ENCODE peak calls at places on chromosomes 16 and 17, in eight cellular contexts. N is adipocyte, C is stomach, P is NCI-H446 treated with DMSO at 0.1 percent for 48 hours, M is T-helper 2 cell, Y is GM20000, J is head of caudate nucleus, A is HFFc6. Z is an unnamed sample.

GRCh38 chr17:73643012-73643845 is 1.0 kb downstream of the SDK2 start:
- DNase-seq in N (no peak), C (peak), P (no peak), M (no peak), Y (peak), J (peak), A (no peak), Z (peak)

GRCh38 chr16:71406316-71406715 is 35.5 kb downstream of the TLE7 start:
- DNase-seq in N (no peak), C (no peak), P (no peak), M (no peak), Y (no peak), J (no peak), A (no peak), Z (no peak)

GRCh38 chr17:68296217-68297140 is 5.2 kb downstream of the ARSG start:
- DNase-seq in N (no peak), C (peak), P (peak), M (peak), Y (peak), J (no peak), A (no peak), Z (peak)

GRCh38 chr16:68885321-68885720 is 42.0 kb downstream of the TANGO6 start:
- DNase-seq in N (no peak), C (no peak), P (no peak), M (no peak), Y (no peak), J (no peak), A (no peak), Z (no peak)

GRCh38 chr17:79809530-79810137 is 12.8 kb upstream of the CBX8 start:
- DNase-seq in N (no peak), C (peak), P (no peak), M (no peak), Y (no peak), J (no peak), A (no peak), Z (peak)

GRCh38 chr16:66503030-66503429 is 46.9 kb downstream of the TK2 start:
- DNase-seq in N (no peak), C (no peak), P (no peak), M (no peak), Y (no peak), J (peak), A (no peak), Z (no peak)

GRCh38 chr17:14205380-14205779 is 31.3 kb downstream of the CDRT15 start:
- DNase-seq in N (no peak), C (no peak), P (no peak), M (no peak), Y (no peak), J (no peak), A (no peak), Z (no peak)

GRCh38 chr16:11722468-11722808 is 20.2 kb downstream of the TXNDC11 start:
- DNase-seq in N (no peak), C (no peak), P (no peak), M (no peak), Y (no peak), J (no peak), A (no peak), Z (no peak)

GRCh38 chr17:9072626-9073339 is 51.5 kb downstream of the NTN1 start:
- DNase-seq in N (peak), C (peak), P (no peak), M (no peak), Y (no peak), J (peak), A (no peak), Z (peak)

GRCh38 chr17:34566873-34567272 is 12.5 kb upstream of the TMEM132E start:
- DNase-seq in N (no peak), C (no peak), P (no peak), M (no peak), Y (no peak), J (no peak), A (no peak), Z (no peak)

GRCh38 chr16:1152651-1153259 is at the start of gene CACNA1H:
- DNase-seq in N (peak), C (no peak), P (no peak), M (peak), Y (peak), J (peak), A (no peak), Z (no peak)

GRCh38 chr16:89564476-89565255 is 4.2 kb downstream of the RPL13 start:
- DNase-seq in N (no peak), C (no peak), P (no peak), M (no peak), Y (no peak), J (no peak), A (no peak), Z (peak)

GRCh38 chr17:82013341-82013740 is 9.3 kb downstream of the CENPX start:
- DNase-seq in N (no peak), C (no peak), P (no peak), M (no peak), Y (no peak), J (peak), A (peak), Z (no peak)

GRCh38 chr17:14330492-14330920 is 29.6 kb downstream of the HS3ST3B1 start:
- DNase-seq in N (peak), C (no peak), P (no peak), M (no peak), Y (no peak), J (no peak), A (no peak), Z (peak)

GRCh38 chr16:70428178-70428998 is 10.5 kb downstream of the ST3GAL2 start:
- DNase-seq in N (peak), C (peak), P (peak), M (no peak), Y (peak), J (peak), A (peak), Z (peak)

Z was measured in transverse colon.